ENCODE peak calls at places on chromosomes 16 and 17, in five cellular contexts. One of them, this sample, is unnamed.

GRCh38 chr17:79991924-79992656 is 43.6 kb downstream of the TBC1D16 start:
- DNase-seq in A549: peak; percentile 62
- DNase-seq in SK-N-SH: no peak
- DNase-seq in GM12878: no peak
- DNase-seq in HepG2: peak; percentile 91
- DNase-seq in this sample: no peak

GRCh38 chr16:10575506-10576130 is 4.8 kb downstream of the EMP2 start:
- DNase-seq in A549: no peak
- DNase-seq in SK-N-SH: no peak
- DNase-seq in GM12878: no peak
- DNase-seq in HepG2: no peak
- DNase-seq in this sample: no peak

GRCh38 chr17:69638516-69638915 is 224.0 kb downstream of the MAP2K6 start:
- DNase-seq in A549: no peak
- DNase-seq in SK-N-SH: no peak
- DNase-seq in GM12878: no peak
- DNase-seq in HepG2: no peak
- DNase-seq in this sample: no peak

GRCh38 chr17:31672161-31672819 is 186.8 kb downstream of the COPRS start:
- DNase-seq in A549: no peak
- DNase-seq in SK-N-SH: no peak
- DNase-seq in GM12878: no peak
- DNase-seq in HepG2: no peak
- DNase-seq in this sample: no peak

GRCh38 chr17:82300707-82301270 is 16.6 kb downstream of the CD7 start:
- DNase-seq in A549: peak; percentile 84
- DNase-seq in SK-N-SH: peak; percentile 97
- DNase-seq in GM12878: no peak
- DNase-seq in HepG2: no peak
- DNase-seq in this sample: peak; percentile 53

GRCh38 chr16:9650284-9650683 is 531.9 kb downstream of the GRIN2A start:
- DNase-seq in A549: no peak
- DNase-seq in SK-N-SH: no peak
- DNase-seq in GM12878: no peak
- DNase-seq in HepG2: no peak
- DNase-seq in this sample: no peak

GRCh38 chr17:57004944-57005579 is 27.1 kb downstream of the SCPEP1 start:
- DNase-seq in A549: peak; percentile 31
- DNase-seq in SK-N-SH: no peak
- DNase-seq in GM12878: peak; percentile 71
- DNase-seq in HepG2: no peak
- DNase-seq in this sample: peak; percentile 25

GRCh38 chr17:20954794-20955193 is 88.0 kb downstream of the USP22 start:
- DNase-seq in A549: no peak
- DNase-seq in SK-N-SH: no peak
- DNase-seq in GM12878: no peak
- DNase-seq in HepG2: no peak
- DNase-seq in this sample: no peak

GRCh38 chr16:57786632-57787518 is 15.4 kb downstream of the KIFC3 start:
- DNase-seq in A549: no peak
- DNase-seq in SK-N-SH: no peak
- DNase-seq in GM12878: no peak
- DNase-seq in HepG2: no peak
- DNase-seq in this sample: no peak

GRCh38 chr17:74361613-74362391 is at the start of gene BTBD17:
- DNase-seq in A549: peak; percentile 74
- DNase-seq in SK-N-SH: peak; percentile 78
- DNase-seq in GM12878: no peak
- DNase-seq in HepG2: peak; percentile 30
- DNase-seq in this sample: peak; percentile 81

GRCh38 chr17:40530988-40531971 is 29.9 kb upstream of the TNS4 start:
- DNase-seq in A549: no peak
- DNase-seq in SK-N-SH: no peak
- DNase-seq in GM12878: peak; percentile 71
- DNase-seq in HepG2: no peak
- DNase-seq in this sample: no peak

GRCh38 chr17:32111141-32111771 is 31.0 kb upstream of the RHOT1 start:
- DNase-seq in A549: no peak
- DNase-seq in SK-N-SH: peak; percentile 60
- DNase-seq in GM12878: no peak
- DNase-seq in HepG2: peak; percentile 52
- DNase-seq in this sample: peak; percentile 62

GRCh38 chr16:13992976-13993375 is 73.0 kb downstream of the ERCC4 start:
- DNase-seq in A549: no peak
- DNase-seq in SK-N-SH: no peak
- DNase-seq in GM12878: no peak
- DNase-seq in HepG2: no peak
- DNase-seq in this sample: no peak

GRCh38 chr17:67376509-67376891 is 581 bp upstream of the PITPNC1 start:
- DNase-seq in A549: peak; percentile 19
- DNase-seq in SK-N-SH: no peak
- DNase-seq in GM12878: no peak
- DNase-seq in HepG2: no peak
- DNase-seq in this sample: no peak

GRCh38 chr16:2151188-2152091 is 3.0 kb downstream of the RAB26 start:
- DNase-seq in A549: no peak
- DNase-seq in SK-N-SH: no peak
- DNase-seq in GM12878: no peak
- DNase-seq in HepG2: no peak
- DNase-seq in this sample: no peak
- TF ChIP-seq EP300 in A549: no peak
- TF ChIP-seq EP300 in SK-N-SH: no peak
- TF ChIP-seq EP300 in GM12878: no peak
- TF ChIP-seq EP300 in HepG2: no peak
- TF ChIP-seq EP300 in this sample: no peak

GRCh38 chr17:7204828-7205461 is 14.7 kb downstream of the DLG4 start:
- DNase-seq in A549: peak; percentile 98
- DNase-seq in SK-N-SH: peak; percentile 99
- DNase-seq in GM12878: peak; percentile 67
- DNase-seq in HepG2: no peak
- DNase-seq in this sample: peak; percentile 88

GRCh38 chr17:7208027-7208571 is 11.5 kb downstream of the DLG4 start:
- DNase-seq in A549: no peak
- DNase-seq in SK-N-SH: no peak
- DNase-seq in GM12878: no peak
- DNase-seq in HepG2: no peak
- DNase-seq in this sample: no peak

GRCh38 chr17:7207120-7208001 is 12.3 kb downstream of the DLG4 start:
- DNase-seq in A549: no peak
- DNase-seq in SK-N-SH: no peak
- DNase-seq in GM12878: no peak
- DNase-seq in HepG2: no peak
- DNase-seq in this sample: peak; percentile 36

GRCh38 chr17:7203391-7203790 is 16.2 kb downstream of the DLG4 start:
- DNase-seq in A549: no peak
- DNase-seq in SK-N-SH: no peak
- DNase-seq in GM12878: no peak
- DNase-seq in HepG2: no peak
- DNase-seq in this sample: no peak

DNA sequence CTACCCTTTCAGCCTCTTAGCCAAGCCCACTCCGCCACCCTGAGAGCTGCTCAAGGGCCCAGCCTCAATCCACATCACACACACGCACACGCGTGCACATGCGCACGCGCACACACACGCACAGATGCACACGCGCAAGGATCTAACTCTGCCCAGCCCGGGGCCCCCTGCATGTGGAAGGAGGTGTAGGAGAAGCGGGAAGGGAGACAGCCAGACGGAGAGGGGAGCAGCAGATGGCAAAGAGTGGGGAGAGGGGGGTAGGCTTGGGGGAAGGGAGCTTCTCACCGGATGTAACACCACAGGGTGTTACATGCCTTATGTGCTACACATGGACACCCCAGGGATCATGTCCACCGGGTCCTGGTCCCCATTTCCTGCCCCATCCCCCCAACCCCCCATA is 15.3 kb downstream of the DLG4 start:
- DNase-seq in A549: no peak
- DNase-seq in SK-N-SH: peak; percentile 74
- DNase-seq in GM12878: no peak
- DNase-seq in HepG2: no peak
- DNase-seq in this sample: no peak
- TF ChIP-seq SMC3 in A549: no peak
- TF ChIP-seq SMC3 in SK-N-SH: no peak
- TF ChIP-seq SMC3 in GM12878: no peak
- TF ChIP-seq SMC3 in HepG2: no peak
- TF ChIP-seq SMC3 in this sample: no peak

DNA sequence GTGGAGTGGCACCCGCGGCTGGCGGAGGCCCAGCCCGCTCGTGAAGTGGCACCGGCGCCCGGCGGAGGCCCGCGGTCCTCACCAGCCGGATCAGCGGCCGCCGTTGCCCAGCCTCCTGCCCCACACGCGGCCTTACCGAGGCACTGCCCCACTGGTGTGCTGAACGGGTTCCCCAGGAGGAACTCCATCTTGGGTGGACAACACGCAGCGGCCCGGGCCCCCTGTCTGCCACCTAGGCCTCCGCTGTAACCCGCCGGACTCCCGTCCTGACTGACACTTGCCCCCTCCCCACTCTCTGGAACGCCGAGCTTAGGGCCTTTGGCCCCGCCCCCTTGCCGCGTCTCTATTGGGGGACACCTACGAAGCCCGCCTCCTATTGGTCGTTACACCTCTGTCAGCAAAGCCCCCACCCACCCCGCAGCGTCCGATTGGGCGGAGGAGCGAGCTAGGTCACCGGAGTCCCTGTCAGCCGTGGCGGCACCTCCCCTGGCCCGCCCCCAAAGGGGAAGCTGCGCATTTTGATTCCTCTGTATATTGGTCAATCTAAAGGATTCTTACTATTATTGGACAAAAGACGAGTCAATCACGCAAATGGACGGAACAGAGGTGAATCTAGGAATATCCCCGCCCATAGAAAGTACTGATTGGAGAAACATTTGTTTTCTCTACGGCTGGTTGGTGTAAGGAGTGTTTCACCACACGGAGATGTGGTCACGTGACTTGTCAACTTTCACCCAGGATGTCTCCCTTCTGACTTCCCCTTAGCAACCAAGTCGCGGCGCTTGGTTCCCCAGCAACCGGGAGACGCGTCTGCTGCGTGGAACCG is at the start of the genes DRC3 and TOM1L2:
- DNase-seq in A549: peak; percentile 100
- DNase-seq in SK-N-SH: peak; percentile 98
- DNase-seq in GM12878: peak; percentile 100
- DNase-seq in HepG2: peak; percentile 100
- DNase-seq in this sample: peak; percentile 96
- TF ChIP-seq EP300 in A549: no peak
- TF ChIP-seq EP300 in SK-N-SH: no peak
- TF ChIP-seq EP300 in GM12878: peak; percentile 31
- TF ChIP-seq EP300 in HepG2: no peak
- TF ChIP-seq EP300 in this sample: no peak

DNA sequence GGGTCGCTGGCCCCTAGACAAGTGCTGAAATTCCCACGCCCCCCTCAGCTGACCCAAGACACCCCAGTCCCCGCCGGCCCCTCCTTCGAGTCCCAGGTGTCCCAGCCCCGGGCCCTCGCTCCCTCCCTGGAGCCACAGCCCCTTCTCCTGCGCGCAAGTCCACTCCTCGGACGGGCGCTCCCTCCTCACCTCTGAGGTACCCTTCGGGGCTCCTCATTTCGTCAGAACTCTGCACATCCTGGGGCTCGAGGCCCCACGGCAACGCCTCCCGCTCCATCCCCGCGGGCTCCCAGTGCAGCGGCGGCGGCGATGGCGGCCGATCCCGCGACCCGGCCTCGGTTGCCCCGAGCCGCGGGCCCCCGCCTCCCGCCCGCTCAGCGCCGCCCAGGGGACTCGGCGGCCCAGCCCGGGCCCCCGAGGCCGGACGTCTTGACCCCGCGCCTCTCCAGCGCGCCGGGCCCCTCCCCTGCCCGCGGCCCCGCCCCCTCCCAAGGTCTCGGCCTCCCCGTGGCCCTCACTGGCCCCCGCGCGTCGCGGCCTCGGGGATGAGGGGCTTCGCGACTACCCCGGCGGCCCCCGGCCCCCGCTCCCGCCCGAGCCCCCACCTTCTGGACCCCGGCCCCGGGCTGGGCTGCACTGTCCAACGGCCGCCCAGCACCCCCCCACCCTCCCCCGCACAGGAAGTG is at the start of gene ZNF768:
- DNase-seq in A549: peak; percentile 44
- DNase-seq in SK-N-SH: peak; percentile 94
- DNase-seq in GM12878: no peak
- DNase-seq in HepG2: peak; percentile 38
- DNase-seq in this sample: peak; percentile 73
- TF ChIP-seq SMC3 in A549: no peak
- TF ChIP-seq SMC3 in SK-N-SH: no peak
- TF ChIP-seq SMC3 in GM12878: no peak
- TF ChIP-seq SMC3 in HepG2: no peak
- TF ChIP-seq SMC3 in this sample: no peak

DNA sequence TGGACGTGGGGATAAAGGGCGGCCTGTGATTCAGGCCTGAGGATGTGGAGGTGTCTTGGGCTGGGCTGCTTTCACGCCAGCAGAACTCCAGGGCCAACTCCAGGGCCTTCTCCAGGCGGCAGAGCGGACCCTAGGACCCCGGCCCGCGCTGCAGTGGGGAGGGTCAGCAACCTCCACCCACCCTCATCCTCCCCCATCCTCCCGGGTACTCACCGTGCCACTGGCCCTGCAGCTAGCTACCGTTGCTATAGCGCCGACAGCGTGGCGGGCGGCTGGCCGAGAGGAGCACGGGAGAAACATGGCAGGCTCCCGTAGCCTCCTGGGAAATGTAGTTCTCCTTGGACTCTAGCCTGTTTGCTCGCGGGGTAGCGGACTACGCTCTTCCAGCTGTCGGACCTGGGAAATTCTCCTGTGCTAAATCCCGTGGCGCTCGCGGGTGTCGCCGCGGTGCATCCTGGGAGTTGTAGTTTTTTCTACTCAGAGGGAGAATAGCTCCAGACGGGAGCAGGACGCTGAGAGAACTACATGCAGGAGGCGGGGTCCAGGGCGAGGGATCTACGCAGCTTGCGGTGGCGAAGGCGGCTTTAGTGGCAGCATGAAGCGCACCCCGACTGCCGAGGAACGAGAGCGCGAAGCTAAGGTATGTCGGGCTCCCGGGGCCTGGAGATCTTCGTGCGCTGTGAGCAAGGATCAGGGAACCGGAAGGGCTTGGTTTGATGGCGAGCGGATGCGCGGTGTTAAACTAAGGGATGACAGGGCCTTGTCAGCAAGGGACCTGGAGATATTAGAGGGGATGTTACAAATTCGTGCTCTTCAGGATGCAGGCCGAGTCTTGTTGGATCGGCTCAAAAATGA is at the start of the genes FTO and RPGRIP1L:
- DNase-seq in A549: peak; percentile 94
- DNase-seq in SK-N-SH: peak; percentile 93
- DNase-seq in GM12878: peak; percentile 98
- DNase-seq in HepG2: peak; percentile 99
- DNase-seq in this sample: peak; percentile 98
- TF ChIP-seq EP300 in A549: no peak
- TF ChIP-seq EP300 in SK-N-SH: no peak
- TF ChIP-seq EP300 in GM12878: no peak
- TF ChIP-seq EP300 in HepG2: no peak
- TF ChIP-seq EP300 in this sample: no peak

This sample was measured in K562.